ENCODE peak calls at places on chromosome 14, in eight cellular contexts. One of them, this sample, is unnamed.

GRCh38 chr14:52241102-52241793 is 26.2 kb upstream of the PTGDR start:
- DNase-seq in stimulated activated CD8-positive, alpha-beta memory T cell treated with anti-CD3 and anti-CD28 coated beads, Interleukin-2, amount 100 ng/mL, for 1 hour: no peak
- DNase-seq in activated CD4-positive, alpha-beta T cell treated with anti-CD3 and anti-CD28 coated beads for 24 hours: no peak
- DNase-seq in adrenal gland: no peak
- DNase-seq in NCI-H510A: no peak
- DNase-seq in hypothalamus: no peak
- DNase-seq in T-helper 9 cell: no peak
- DNase-seq in substantia nigra: no peak
- DNase-seq in this sample: no peak

GRCh38 chr14:31864937-31865855 is 211.9 kb upstream of the ARHGAP5 start:
- DNase-seq in stimulated activated CD8-positive, alpha-beta memory T cell treated with anti-CD3 and anti-CD28 coated beads, Interleukin-2, amount 100 ng/mL, for 1 hour: no peak
- DNase-seq in activated CD4-positive, alpha-beta T cell treated with anti-CD3 and anti-CD28 coated beads for 24 hours: no peak
- DNase-seq in adrenal gland: no peak
- DNase-seq in NCI-H510A: no peak
- DNase-seq in hypothalamus: no peak
- DNase-seq in T-helper 9 cell: no peak
- DNase-seq in substantia nigra: no peak
- DNase-seq in this sample: no peak

GRCh38 chr14:78202976-78203375 is 32.8 kb downstream of the NRXN3 start:
- DNase-seq in stimulated activated CD8-positive, alpha-beta memory T cell treated with anti-CD3 and anti-CD28 coated beads, Interleukin-2, amount 100 ng/mL, for 1 hour: no peak
- DNase-seq in activated CD4-positive, alpha-beta T cell treated with anti-CD3 and anti-CD28 coated beads for 24 hours: no peak
- DNase-seq in adrenal gland: no peak
- DNase-seq in NCI-H510A: no peak
- DNase-seq in hypothalamus: no peak
- DNase-seq in T-helper 9 cell: no peak
- DNase-seq in substantia nigra: no peak
- DNase-seq in this sample: no peak

GRCh38 chr14:56116128-56116900 is 1.9 kb upstream of the PELI2 start:
- DNase-seq in stimulated activated CD8-positive, alpha-beta memory T cell treated with anti-CD3 and anti-CD28 coated beads, Interleukin-2, amount 100 ng/mL, for 1 hour: no peak
- DNase-seq in activated CD4-positive, alpha-beta T cell treated with anti-CD3 and anti-CD28 coated beads for 24 hours: no peak
- DNase-seq in adrenal gland: no peak
- DNase-seq in NCI-H510A: no peak
- DNase-seq in hypothalamus: no peak
- DNase-seq in T-helper 9 cell: no peak
- DNase-seq in substantia nigra: no peak
- DNase-seq in this sample: no peak

GRCh38 chr14:72779679-72780078 is 114.2 kb downstream of the DPF3 start:
- DNase-seq in stimulated activated CD8-positive, alpha-beta memory T cell treated with anti-CD3 and anti-CD28 coated beads, Interleukin-2, amount 100 ng/mL, for 1 hour: no peak
- DNase-seq in activated CD4-positive, alpha-beta T cell treated with anti-CD3 and anti-CD28 coated beads for 24 hours: no peak
- DNase-seq in adrenal gland: no peak
- DNase-seq in NCI-H510A: no peak
- DNase-seq in hypothalamus: no peak
- DNase-seq in T-helper 9 cell: no peak
- DNase-seq in substantia nigra: no peak
- DNase-seq in this sample: no peak

GRCh38 chr14:24705840-24706239 is 71.8 kb upstream of the GZMB start:
- DNase-seq in stimulated activated CD8-positive, alpha-beta memory T cell treated with anti-CD3 and anti-CD28 coated beads, Interleukin-2, amount 100 ng/mL, for 1 hour: no peak
- DNase-seq in activated CD4-positive, alpha-beta T cell treated with anti-CD3 and anti-CD28 coated beads for 24 hours: no peak
- DNase-seq in adrenal gland: no peak
- DNase-seq in NCI-H510A: no peak
- DNase-seq in hypothalamus: no peak
- DNase-seq in T-helper 9 cell: no peak
- DNase-seq in substantia nigra: no peak
- DNase-seq in this sample: no peak

GRCh38 chr14:76193696-76194095 is 42.0 kb downstream of the GPATCH2L start:
- DNase-seq in stimulated activated CD8-positive, alpha-beta memory T cell treated with anti-CD3 and anti-CD28 coated beads, Interleukin-2, amount 100 ng/mL, for 1 hour: no peak
- DNase-seq in activated CD4-positive, alpha-beta T cell treated with anti-CD3 and anti-CD28 coated beads for 24 hours: no peak
- DNase-seq in adrenal gland: no peak
- DNase-seq in NCI-H510A: no peak
- DNase-seq in hypothalamus: no peak
- DNase-seq in T-helper 9 cell: no peak
- DNase-seq in substantia nigra: no peak
- DNase-seq in this sample: no peak

GRCh38 chr14:54488318-54488645 is 498 bp downstream of the GMFB start:
- DNase-seq in stimulated activated CD8-positive, alpha-beta memory T cell treated with anti-CD3 and anti-CD28 coated beads, Interleukin-2, amount 100 ng/mL, for 1 hour: no peak
- DNase-seq in activated CD4-positive, alpha-beta T cell treated with anti-CD3 and anti-CD28 coated beads for 24 hours: no peak
- DNase-seq in adrenal gland: no peak
- DNase-seq in NCI-H510A: no peak
- DNase-seq in hypothalamus: no peak
- DNase-seq in T-helper 9 cell: no peak
- DNase-seq in substantia nigra: no peak
- DNase-seq in this sample: no peak

GRCh38 chr14:55130194-55130550 is 1.1 kb downstream of the LGALS3 start:
- DNase-seq in stimulated activated CD8-positive, alpha-beta memory T cell treated with anti-CD3 and anti-CD28 coated beads, Interleukin-2, amount 100 ng/mL, for 1 hour: no peak
- DNase-seq in activated CD4-positive, alpha-beta T cell treated with anti-CD3 and anti-CD28 coated beads for 24 hours: no peak
- DNase-seq in adrenal gland: no peak
- DNase-seq in NCI-H510A: no peak
- DNase-seq in hypothalamus: no peak
- DNase-seq in T-helper 9 cell: no peak
- DNase-seq in substantia nigra: no peak
- DNase-seq in this sample: no peak

GRCh38 chr14:33475623-33476022 is 475.3 kb downstream of the EGLN3 start:
- DNase-seq in stimulated activated CD8-positive, alpha-beta memory T cell treated with anti-CD3 and anti-CD28 coated beads, Interleukin-2, amount 100 ng/mL, for 1 hour: no peak
- DNase-seq in activated CD4-positive, alpha-beta T cell treated with anti-CD3 and anti-CD28 coated beads for 24 hours: peak
- DNase-seq in adrenal gland: peak
- DNase-seq in NCI-H510A: peak
- DNase-seq in hypothalamus: no peak
- DNase-seq in T-helper 9 cell: peak
- DNase-seq in substantia nigra: peak
- DNase-seq in this sample: no peak

GRCh38 chr14:20742132-20742531 is 3.6 kb upstream of the EDDM3A start:
- DNase-seq in stimulated activated CD8-positive, alpha-beta memory T cell treated with anti-CD3 and anti-CD28 coated beads, Interleukin-2, amount 100 ng/mL, for 1 hour: no peak
- DNase-seq in activated CD4-positive, alpha-beta T cell treated with anti-CD3 and anti-CD28 coated beads for 24 hours: no peak
- DNase-seq in adrenal gland: no peak
- DNase-seq in NCI-H510A: no peak
- DNase-seq in hypothalamus: no peak
- DNase-seq in T-helper 9 cell: no peak
- DNase-seq in substantia nigra: no peak
- DNase-seq in this sample: no peak

GRCh38 chr14:37089410-37089809 is 83.0 kb downstream of the SLC25A21 start:
- DNase-seq in stimulated activated CD8-positive, alpha-beta memory T cell treated with anti-CD3 and anti-CD28 coated beads, Interleukin-2, amount 100 ng/mL, for 1 hour: no peak
- DNase-seq in activated CD4-positive, alpha-beta T cell treated with anti-CD3 and anti-CD28 coated beads for 24 hours: no peak
- DNase-seq in adrenal gland: no peak
- DNase-seq in NCI-H510A: no peak
- DNase-seq in hypothalamus: no peak
- DNase-seq in T-helper 9 cell: no peak
- DNase-seq in substantia nigra: no peak
- DNase-seq in this sample: no peak

GRCh38 chr14:104116544-104117340 is 21.6 kb upstream of the KIF26A start:
- DNase-seq in stimulated activated CD8-positive, alpha-beta memory T cell treated with anti-CD3 and anti-CD28 coated beads, Interleukin-2, amount 100 ng/mL, for 1 hour: no peak
- DNase-seq in activated CD4-positive, alpha-beta T cell treated with anti-CD3 and anti-CD28 coated beads for 24 hours: no peak
- DNase-seq in adrenal gland: no peak
- DNase-seq in NCI-H510A: no peak
- DNase-seq in hypothalamus: no peak
- DNase-seq in T-helper 9 cell: no peak
- DNase-seq in substantia nigra: no peak
- DNase-seq in this sample: peak

This sample was measured in breast epithelium.